ENCODE peak calls at places on chromosome 1, in five cellular contexts. N is PC-3; T is Panc1; P is CD4-positive, CD25-positive, alpha-beta regulatory T cell; B is HFF-Myc. C is an unnamed sample.

GRCh38 chr1:147225193-147225730 is at the start of gene FMO5:
- DNase-seq in T (no peak), B (peak; percentile 15), N (peak; percentile 82), P (peak; percentile 30), C (no peak)

GRCh38 chr1:46026531-46026930 is 105.9 kb downstream of the PIK3R3 start:
- DNase-seq in B (no peak), T (no peak), P (no peak), N (no peak), C (no peak)

GRCh38 chr1:163561570-163562295 is 240.0 kb downstream of the NUF2 start:
- DNase-seq in T (no peak), N (peak; percentile 40), B (no peak), P (no peak), C (no peak)

GRCh38 chr1:166354411-166354810 is 187.6 kb upstream of the FAM78B start:
- DNase-seq in N (peak; percentile 26), T (no peak), P (no peak), B (no peak), C (peak; percentile 1)

GRCh38 chr1:154445040-154445472 is 39.9 kb downstream of the IL6R start:
- DNase-seq in T (no peak), B (peak; percentile 49), P (no peak), N (peak; percentile 74), C (peak; percentile 19)

GRCh38 chr1:81510701-81511100 is 290.0 kb upstream of the ADGRL2 start:
- DNase-seq in N (no peak), T (no peak), B (no peak), P (no peak), C (no peak)

GRCh38 chr1:64161347-64162080 is 41.9 kb upstream of the UBE2U start:
- DNase-seq in T (no peak), P (no peak), N (no peak), B (no peak), C (no peak)

GRCh38 chr1:110475358-110476027 is 24.5 kb downstream of the PROK1 start:
- DNase-seq in T (no peak), N (no peak), P (no peak), B (no peak), C (no peak)

GRCh38 chr1:42258218-42258617 is 76.8 kb downstream of the FOXJ3 start:
- DNase-seq in B (no peak), P (no peak), N (no peak), T (no peak), C (no peak)

GRCh38 chr1:162079023-162079422 is 9.5 kb downstream of the NOS1AP start:
- DNase-seq in B (no peak), T (no peak), N (no peak), P (no peak), C (no peak)

GRCh38 chr1:77540501-77541161 is 141.8 kb downstream of the ZZZ3 start:
- DNase-seq in N (peak; percentile 86), T (no peak), B (no peak), P (no peak), C (no peak)

GRCh38 chr1:155070721-155071556 is 7.4 kb downstream of the EFNA4 start:
- DNase-seq in T (no peak), B (no peak), P (peak; percentile 66), N (peak; percentile 93), C (peak; percentile 67)

GRCh38 chr1:32367912-32368635 is 5.7 kb downstream of the TSSK3 start:
- DNase-seq in P (no peak), N (no peak), T (no peak), B (no peak), C (no peak)

GRCh38 chr1:11116318-11116717 is 16.6 kb upstream of the EXOSC10 start:
- DNase-seq in B (no peak), P (no peak), N (no peak), T (no peak), C (no peak)
- H3K4me3 ChIP-seq in B (no peak overlapping the region), P (no peak overlapping the region), N (no peak overlapping the region), T (no peak overlapping the region), C (no peak overlapping the region)

DNA sequence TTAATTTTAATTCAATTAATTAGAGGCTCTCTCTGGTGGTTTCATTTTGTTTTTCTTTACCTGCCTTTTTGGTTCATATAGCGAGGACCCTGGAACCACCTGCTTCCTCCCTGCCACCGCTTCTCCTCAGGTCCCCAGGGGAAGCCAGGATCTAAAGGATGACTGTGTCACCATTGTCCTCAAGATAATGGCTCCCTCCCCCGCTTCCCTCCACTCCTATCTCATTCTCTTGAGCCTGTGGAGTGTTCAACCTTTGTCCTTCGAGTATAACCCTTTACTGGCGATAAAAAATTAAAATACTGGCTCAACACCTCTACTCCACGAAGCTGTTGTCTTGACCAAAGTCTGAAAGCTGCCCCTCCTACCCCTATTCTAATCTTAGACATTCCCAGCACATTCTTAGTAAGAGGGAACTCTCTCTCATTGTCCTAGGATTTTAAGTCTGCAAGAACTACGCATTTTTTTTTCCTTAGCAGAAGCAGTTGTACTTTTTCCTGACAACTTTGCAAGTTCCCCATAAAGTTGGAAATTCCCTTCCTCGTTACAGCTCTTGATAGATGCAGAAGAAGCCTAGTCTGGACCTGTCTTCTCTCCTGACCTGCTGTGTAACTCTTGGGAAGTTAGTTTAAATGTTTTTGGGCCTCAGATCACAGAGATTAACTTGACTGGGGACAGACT is 12.6 kb upstream of the MAPKAPK2 start:
- DNase-seq in B (no peak), N (no peak), T (no peak), P (no peak), C (no peak)
- H3K4me3 ChIP-seq in B (no peak overlapping the region), N (no peak overlapping the region), T (no peak overlapping the region), P (no peak overlapping the region), C (no peak overlapping the region)

GRCh38 chr1:39885516-39885915 is 2.2 kb upstream of the TRIT1 start:
- DNase-seq in B (no peak), T (no peak), N (no peak), P (no peak), C (no peak)

GRCh38 chr1:39890880-39891279 is 7.6 kb upstream of the TRIT1 start:
- DNase-seq in B (no peak), T (no peak), P (no peak), N (no peak), C (no peak)

GRCh38 chr1:39892611-39893595 is 8.8 kb downstream of the MYCL start:
- DNase-seq in T (no peak), N (peak; percentile 84), B (no peak), P (no peak), C (no peak)

GRCh38 chr1:39886757-39887231 is 3.5 kb upstream of the TRIT1 start:
- DNase-seq in B (no peak), T (no peak), N (no peak), P (no peak), C (no peak)

DNA sequence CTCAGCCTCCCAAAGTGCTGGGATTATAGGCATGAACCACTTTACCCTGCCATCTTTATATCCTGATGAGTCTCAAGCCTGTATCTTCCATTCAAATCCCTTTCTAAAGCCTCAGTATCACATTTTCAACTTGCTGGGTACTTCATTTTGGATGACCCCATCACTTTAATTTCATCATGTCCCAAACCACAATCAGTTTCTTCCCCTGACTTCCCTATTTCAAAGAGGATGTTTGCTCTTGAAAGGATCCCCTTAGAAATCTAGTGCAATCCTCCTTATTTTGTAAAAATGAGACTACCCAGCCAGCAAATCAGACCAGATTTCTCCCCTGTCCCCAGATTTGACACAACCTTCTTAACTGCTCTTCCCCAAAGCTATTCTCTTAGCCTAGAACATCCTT is 7.0 kb upstream of the TRIT1 start:
- DNase-seq in T (no peak), B (no peak), P (no peak), N (no peak), C (no peak)
- H3K4me3 ChIP-seq in T (no peak overlapping the region), B (no peak overlapping the region), P (no peak overlapping the region), N (no peak overlapping the region), C (no peak overlapping the region)

DNA sequence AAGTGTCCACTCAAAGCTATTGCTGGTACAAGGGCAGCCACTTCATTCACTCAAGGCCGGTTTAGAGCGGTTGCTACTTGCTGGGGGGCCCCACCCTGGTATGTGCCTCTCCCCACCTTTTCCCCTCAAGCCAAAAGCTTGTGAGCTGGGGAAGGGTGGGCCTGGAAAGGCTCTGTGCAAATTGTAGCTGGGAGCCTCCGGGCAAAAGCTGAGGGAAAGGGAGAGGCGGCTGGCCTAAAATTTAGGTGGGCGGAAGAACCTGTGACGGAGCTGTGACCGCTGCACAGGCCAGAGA is 306 bp upstream of the SH3D21 start:
- DNase-seq in P (no peak), N (no peak), T (no peak), B (no peak), C (no peak)
- H3K4me3 ChIP-seq in P (no peak overlapping the region), N (peak overlapping the region; percentile 83), T (peak overlapping the region; percentile 65), B (no peak overlapping the region), C (no peak overlapping the region)

DNA sequence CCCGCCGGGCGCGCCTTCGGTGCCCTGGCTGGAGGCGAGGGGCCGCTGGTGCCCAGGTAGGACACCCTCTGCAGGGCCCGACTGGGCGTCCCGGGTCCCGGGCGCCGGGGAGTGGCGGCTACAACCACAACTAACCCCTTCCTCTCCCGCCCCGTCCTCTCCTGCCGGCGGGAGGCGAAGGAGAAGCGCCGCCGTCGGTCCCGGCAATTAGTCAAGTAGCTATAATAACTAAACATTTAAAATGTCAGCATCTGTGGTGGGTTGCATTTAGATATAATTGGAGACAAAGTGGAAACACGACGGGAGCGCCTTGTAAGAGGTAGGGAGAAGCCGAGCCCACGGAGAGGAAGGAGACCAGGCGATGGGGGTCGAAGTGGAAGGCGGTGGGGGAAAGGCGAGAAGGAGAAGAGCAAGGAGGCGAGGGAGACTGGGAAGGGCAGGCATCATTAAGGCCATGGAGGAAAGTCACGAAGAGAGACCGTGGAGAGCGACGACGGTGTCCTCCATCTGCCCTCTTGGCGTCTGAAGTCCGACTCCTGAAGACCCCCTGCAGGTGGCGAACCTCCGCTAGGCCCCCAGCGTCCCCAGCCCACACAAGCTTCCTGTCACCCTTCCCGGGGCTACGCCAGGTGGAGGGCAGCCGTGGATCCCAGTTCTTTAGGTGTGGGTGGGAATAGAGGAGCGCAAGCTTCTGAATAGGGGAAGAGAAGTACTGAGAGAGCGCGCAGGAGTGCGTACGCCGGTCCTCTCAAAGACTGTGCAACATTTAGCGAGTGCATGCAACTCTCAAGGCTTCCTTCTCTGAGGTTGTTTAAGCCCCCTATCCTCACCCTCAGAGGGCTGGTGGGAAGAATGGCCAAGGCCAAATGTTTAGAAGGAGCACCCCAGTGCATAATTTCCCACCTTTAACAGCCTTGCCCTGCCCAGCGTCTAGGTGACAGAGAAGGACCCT is 1.6 kb downstream of the CNIH3 start:
- DNase-seq in N (no peak), T (no peak), B (no peak), P (no peak), C (no peak)
- H3K4me3 ChIP-seq in N (peak overlapping the region; percentile 80), T (peak overlapping the region; percentile 44), B (peak overlapping the region; percentile 95), P (no peak overlapping the region), C (no peak overlapping the region)

C was measured in Jurkat, Clone E6-1.